ENCODE peak calls at places on chromosomes 11 and 22, in eight cellular contexts. J, P, L, T, O, C, V and M are unnamed samples.
A peak's percentile ranks its signal among the peaks of the same experiment; 100 is the strongest.

GRCh38 chr11:115611343-115611742 is 107.1 kb upstream of the CADM1 start:
- DNase-seq in J (no peak), P (no peak), L (no peak), T (no peak), O (no peak), C (no peak), V (no peak), M (no peak)

GRCh38 chr11:75924966-75925784 is 110.2 kb downstream of the UVRAG start:
- DNase-seq in J (no peak), P (no peak), L (peak; percentile 41), T (peak; percentile 53), O (no peak), C (no peak), V (peak; percentile 40), M (no peak)

GRCh38 chr11:75105462-75105925 is 8.8 kb upstream of the OR2AT4 start:
- DNase-seq in J (no peak), P (peak; percentile 54), L (peak; percentile 23), T (peak; percentile 9), O (no peak), C (no peak), V (no peak), M (no peak)

GRCh38 chr22:23033116-23033905 is 37.0 kb upstream of the GNAZ start:
- DNase-seq in J (no peak), P (no peak), L (no peak), T (no peak), O (no peak), C (no peak), V (no peak), M (no peak)

GRCh38 chr11:30546334-30546733 is 39.8 kb downstream of the MPPED2 start:
- DNase-seq in J (no peak), P (no peak), L (no peak), T (no peak), O (no peak), C (no peak), V (no peak), M (no peak)

GRCh38 chr11:12205330-12205729 is 94.9 kb downstream of the MICAL2 start:
- DNase-seq in J (no peak), P (no peak), L (peak; percentile 57), T (peak; percentile 76), O (no peak), C (peak; percentile 87), V (peak; percentile 71), M (no peak)

GRCh38 chr11:86134580-86135318 is 65.9 kb upstream of the PICALM start:
- DNase-seq in J (no peak), P (no peak), L (no peak), T (no peak), O (no peak), C (no peak), V (no peak), M (no peak)

GRCh38 chr22:38240734-38241252 is 32.0 kb downstream of the TMEM184B start:
- DNase-seq in J (no peak), P (peak; percentile 73), L (peak; percentile 95), T (peak; percentile 89), O (no peak), C (peak; percentile 91), V (peak; percentile 85), M (no peak)

GRCh38 chr11:1480555-1481482 is 5.8 kb downstream of the MOB2 start:
- DNase-seq in J (no peak), P (no peak), L (no peak), T (no peak), O (no peak), C (no peak), V (no peak), M (no peak)

GRCh38 chr11:2376751-2377451 is at the start of gene CD81:
- DNase-seq in J (peak; percentile 26), P (peak; percentile 41), L (no peak), T (peak; percentile 38), O (peak; percentile 42), C (peak; percentile 33), V (no peak), M (peak; percentile 80)

GRCh38 chr22:24089951-24090350 is 78.8 kb downstream of the CABIN1 start:
- DNase-seq in J (no peak), P (no peak), L (no peak), T (no peak), O (no peak), C (no peak), V (no peak), M (no peak)

GRCh38 chr22:24087071-24087795 is 76.1 kb downstream of the CABIN1 start:
- DNase-seq in J (no peak), P (no peak), L (no peak), T (no peak), O (no peak), C (no peak), V (no peak), M (no peak)

GRCh38 chr22:24086310-24086709 is 75.2 kb downstream of the CABIN1 start:
- DNase-seq in J (no peak), P (no peak), L (no peak), T (no peak), O (no peak), C (no peak), V (no peak), M (no peak)

GRCh38 chr22:24090581-24090980 is 79.5 kb downstream of the CABIN1 start:
- DNase-seq in J (no peak), P (no peak), L (no peak), T (no peak), O (no peak), C (peak; percentile 16), V (no peak), M (no peak)

DNA sequence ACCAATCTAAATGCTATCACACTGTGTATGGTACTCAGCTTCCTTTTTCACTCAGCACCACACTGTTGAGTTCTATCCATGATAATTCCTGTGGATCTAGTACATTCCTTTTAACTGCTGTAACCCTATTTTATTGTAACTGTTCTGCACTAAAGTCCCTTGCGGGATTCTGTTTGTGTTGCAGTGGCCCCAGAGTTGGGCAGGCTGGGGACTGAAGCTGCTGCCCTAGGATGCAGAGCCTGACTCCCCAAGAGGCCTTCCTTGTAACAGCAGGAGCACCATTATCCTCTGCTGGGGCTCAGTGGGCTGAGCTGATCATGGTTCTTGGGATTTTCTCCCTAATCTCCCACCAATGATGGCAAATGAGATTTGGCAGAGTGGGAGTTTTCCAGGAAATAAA is 77.7 kb downstream of the CABIN1 start:
- DNase-seq in J (peak; percentile 67), P (no peak), L (peak; percentile 45), T (no peak), O (no peak), C (peak; percentile 55), V (peak; percentile 51), M (no peak)
- TF ChIP-seq CTCF in J (peak; percentile 50), P (no peak), L (no peak), T (no peak), O (no peak), C (peak; percentile 2), V (peak; percentile 27), M (no peak)

GRCh38 chr11:35619030-35619753 is 932 bp downstream of the FJX1 start:
- DNase-seq in J (peak; percentile 36), P (peak; percentile 77), L (peak; percentile 64), T (peak; percentile 52), O (peak; percentile 43), C (peak; percentile 37), V (peak; percentile 49), M (peak; percentile 57)
- TF ChIP-seq CTCF in J (no peak), P (no peak), L (no peak), T (no peak), O (peak; percentile 26), C (no peak), V (no peak), M (no peak)

DNA sequence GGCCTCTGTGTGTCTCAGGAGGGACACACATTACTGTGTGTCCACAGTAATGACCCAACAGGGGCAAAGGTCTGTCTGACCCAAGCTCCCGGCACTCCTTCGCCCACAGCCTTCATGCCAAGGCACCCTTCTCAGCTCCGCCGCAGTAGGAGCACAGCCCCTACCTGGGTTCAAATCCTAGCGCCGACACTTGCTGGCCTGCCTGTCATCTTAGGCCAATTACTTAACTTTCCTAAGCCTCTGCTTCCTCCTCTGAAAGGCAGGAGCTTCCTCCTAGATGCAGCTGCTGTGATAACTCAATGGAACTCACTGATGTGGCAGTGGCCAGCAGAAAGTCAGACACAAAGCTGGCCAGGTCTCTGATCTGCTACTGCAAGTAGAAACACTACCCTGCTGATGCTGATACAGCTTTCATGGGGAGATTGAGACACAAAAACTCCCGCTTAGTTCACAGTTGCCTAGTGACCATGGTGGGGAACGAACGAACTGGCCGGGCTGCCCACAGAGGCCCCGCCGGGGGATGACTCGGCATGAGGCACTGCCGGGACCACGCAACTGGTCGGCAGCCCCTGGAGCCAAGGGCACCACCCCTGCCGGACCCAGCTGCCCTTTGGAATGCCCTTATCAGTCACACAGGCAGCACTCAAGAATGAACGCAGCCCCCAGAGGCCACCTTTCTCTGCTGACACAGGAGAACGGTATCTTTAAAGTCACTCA is 8.1 kb downstream of the EHD1 start:
- DNase-seq in J (no peak), P (no peak), L (peak; percentile 71), T (peak; percentile 88), O (peak; percentile 40), C (peak; percentile 78), V (peak; percentile 51), M (no peak)
- TF ChIP-seq CTCF in J (no peak), P (no peak), L (no peak), T (no peak), O (no peak), C (no peak), V (no peak), M (no peak)

GRCh38 chr22:39303892-39304671 is 15.3 kb downstream of the RPL3 start:
- DNase-seq in J (no peak), P (no peak), L (no peak), T (no peak), O (no peak), C (no peak), V (no peak), M (no peak)

GRCh38 chr22:39303358-39303757 is 16.1 kb downstream of the RPL3 start:
- DNase-seq in J (no peak), P (no peak), L (no peak), T (no peak), O (no peak), C (no peak), V (no peak), M (no peak)

GRCh38 chr22:39309364-39309861 is 10.0 kb downstream of the RPL3 start:
- DNase-seq in J (no peak), P (no peak), L (no peak), T (no peak), O (no peak), C (no peak), V (peak; percentile 77), M (no peak)

GRCh38 chr22:39308614-39309363 is 10.6 kb downstream of the RPL3 start:
- DNase-seq in J (no peak), P (peak; percentile 78), L (peak; percentile 96), T (peak; percentile 96), O (no peak), C (peak; percentile 96), V (peak; percentile 95), M (no peak)

DNA sequence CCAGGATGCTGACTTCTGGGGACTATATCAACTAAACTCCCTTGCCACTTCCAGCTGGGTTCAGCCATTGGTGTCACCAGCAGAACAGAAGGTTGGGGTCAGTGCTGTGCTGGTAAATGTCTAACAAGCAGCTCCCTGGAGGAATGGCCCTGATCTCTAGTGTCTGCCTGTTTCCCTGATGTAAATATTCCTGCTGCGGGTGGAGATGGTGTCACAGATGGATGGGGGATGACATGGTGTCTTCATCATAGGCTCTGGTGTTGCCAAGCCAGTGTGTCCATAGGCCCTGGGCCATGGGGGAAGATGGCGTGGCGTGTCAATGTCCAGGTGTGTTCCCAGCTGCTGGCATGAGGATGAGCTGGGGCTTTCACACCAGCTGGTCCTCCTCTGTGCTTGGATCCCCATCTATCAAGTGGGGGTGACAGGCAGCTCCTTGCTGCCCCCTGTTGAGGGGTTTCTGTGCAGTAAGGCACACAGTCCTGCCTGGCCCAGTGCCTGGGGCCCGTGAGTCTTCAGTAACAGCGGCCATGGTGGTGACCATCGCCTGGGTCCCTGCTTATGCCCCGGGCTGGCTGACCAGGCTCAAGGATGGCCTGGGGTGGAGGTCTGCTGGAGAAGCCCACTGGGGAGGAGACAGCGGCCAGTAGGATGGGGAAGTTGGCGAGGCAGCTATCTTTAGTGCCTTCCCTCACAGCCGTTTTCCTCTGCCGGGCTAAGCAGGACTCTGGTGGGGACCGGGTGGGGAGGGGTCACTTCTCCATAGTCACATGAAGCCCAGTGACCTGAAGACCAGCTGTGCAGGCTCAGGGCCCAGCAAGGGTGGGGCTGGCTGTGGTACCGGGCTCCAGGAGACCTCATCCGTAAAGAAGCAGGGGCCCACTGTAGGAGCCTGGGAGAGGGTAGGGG is 12.7 kb downstream of the RPL3 start:
- DNase-seq in J (peak; percentile 76), P (peak; percentile 54), L (no peak), T (peak; percentile 36), O (no peak), C (no peak), V (no peak), M (peak; percentile 57)
- TF ChIP-seq CTCF in J (peak; percentile 86), P (peak; percentile 33), L (peak; percentile 34), T (peak; percentile 22), O (peak; percentile 51), C (peak; percentile 40), V (peak; percentile 19), M (peak; percentile 40)